ENCODE peak calls at places on chromosomes 4 and X, in seven cellular contexts. M is spleen; Y is HAP-1; C is right cardiac atrium; S is psoas muscle; F is naive thymus-derived CD4-positive, alpha-beta T cell; E is heart left ventricle. G is an unnamed sample.
A peak's percentile ranks its signal among the peaks of the same experiment; 100 is the strongest.

GRCh38 chr4:164252286-164252685 is 501.6 kb upstream of the SMIM31 start:
- DNase-seq in Y (peak; percentile 89), E (no peak), M (no peak), C (no peak), F (no peak), S (no peak), G (peak; percentile 83)

GRCh38 chrX:152893631-152894610 is 3.9 kb upstream of the ZNF185 start:
- DNase-seq in Y (no peak), F (no peak), M (peak; percentile 56), C (no peak), E (no peak), S (no peak), G (no peak)

GRCh38 chrX:10854594-10854993 is 234.2 kb upstream of the MID1 start:
- DNase-seq in S (no peak), E (no peak), F (no peak), C (no peak), M (no peak), Y (no peak), G (no peak)

GRCh38 chrX:109484886-109485285 is 3.0 kb upstream of the GUCY2F start:
- DNase-seq in Y (no peak), F (no peak), M (no peak), C (no peak), S (no peak), E (no peak), G (no peak)

GRCh38 chrX:136195247-136195646 is 47.9 kb downstream of the FHL1 start:
- DNase-seq in E (no peak), C (no peak), Y (no peak), F (no peak), S (no peak), M (no peak), G (no peak)

GRCh38 chrX:9340619-9341304 is 124.1 kb upstream of the TBL1X start:
- DNase-seq in C (peak; percentile 18), F (peak; percentile 73), Y (no peak), M (peak; percentile 86), S (peak; percentile 59), E (peak; percentile 24), G (peak; percentile 43)

GRCh38 chrX:37455381-37455780 is 106.2 kb downstream of the PRRG1 start:
- DNase-seq in C (no peak), E (no peak), Y (no peak), S (no peak), M (no peak), F (no peak), G (no peak)

GRCh38 chrX:111868726-111869638 is 7.0 kb upstream of the TRPC5OS start:
- DNase-seq in M (no peak), S (no peak), C (no peak), Y (no peak), E (no peak), F (no peak), G (peak; percentile 46)

GRCh38 chr4:111639876-111640275 is 505.4 kb upstream of the FAM241A start:
- DNase-seq in C (no peak), E (no peak), F (no peak), Y (no peak), M (no peak), S (no peak), G (peak; percentile 49)

GRCh38 chr4:46484881-46485280 is 95.0 kb upstream of the GABRA2 start:
- DNase-seq in S (no peak), E (no peak), Y (no peak), F (no peak), M (no peak), C (no peak), G (no peak)

GRCh38 chrX:140817943-140818342 is 108.4 kb downstream of the LINC00632 start:
- DNase-seq in E (no peak), F (no peak), C (no peak), S (no peak), M (no peak), Y (peak; percentile 74), G (peak; percentile 42)

GRCh38 chr4:138007572-138007971 is 234.6 kb downstream of the SLC7A11 start:
- DNase-seq in C (no peak), Y (no peak), S (no peak), F (no peak), M (no peak), E (no peak), G (no peak)

GRCh38 chr4:74127745-74128144 is 28.8 kb upstream of the CXCL2 start:
- DNase-seq in E (no peak), C (no peak), M (no peak), F (no peak), S (no peak), Y (no peak), G (no peak)

GRCh38 chrX:117517994-117518393 is 598.6 kb downstream of the KLHL13 start:
- DNase-seq in Y (no peak), F (no peak), C (no peak), E (no peak), M (no peak), S (no peak), G (no peak)

GRCh38 chr4:144575181-144575580 is 70.8 kb upstream of the HHIP start:
- DNase-seq in Y (no peak), S (no peak), E (no peak), C (peak; percentile 15), M (no peak), F (no peak), G (peak; percentile 94)

GRCh38 chr4:76634239-76634638 is 199.2 kb downstream of the SHROOM3 start:
- DNase-seq in S (no peak), Y (no peak), E (no peak), F (no peak), C (no peak), M (no peak), G (no peak)

GRCh38 chr4:127509155-127509554 is 123.6 kb upstream of the INTU start:
- DNase-seq in C (no peak), M (no peak), F (no peak), Y (no peak), E (no peak), S (no peak), G (no peak)

GRCh38 chrX:12890467-12890866 is 16.0 kb upstream of the TLR8 start:
- DNase-seq in M (no peak), S (no peak), Y (no peak), E (no peak), F (no peak), C (no peak), G (no peak)

GRCh38 chrX:80430826-80431501 is 10.7 kb downstream of the TENT5D start:
- DNase-seq in S (no peak), F (no peak), E (no peak), M (no peak), Y (no peak), C (no peak), G (peak; percentile 22)

GRCh38 chr4:39961311-39961877 is 16.3 kb downstream of the PDS5A start:
- DNase-seq in M (no peak), F (no peak), Y (no peak), S (no peak), C (no peak), E (no peak), G (no peak)

GRCh38 chr4:53684448-53684847 is 93.2 kb upstream of the LNX1 start:
- DNase-seq in F (no peak), M (no peak), C (no peak), S (no peak), E (no peak), Y (no peak), G (no peak)

GRCh38 chr4:112817933-112818921 is 181.3 kb downstream of the LARP7 start:
- DNase-seq in C (peak; percentile 72), F (no peak), M (peak; percentile 79), Y (peak; percentile 55), E (peak; percentile 38), S (peak; percentile 75), G (peak; percentile 94)

DNA sequence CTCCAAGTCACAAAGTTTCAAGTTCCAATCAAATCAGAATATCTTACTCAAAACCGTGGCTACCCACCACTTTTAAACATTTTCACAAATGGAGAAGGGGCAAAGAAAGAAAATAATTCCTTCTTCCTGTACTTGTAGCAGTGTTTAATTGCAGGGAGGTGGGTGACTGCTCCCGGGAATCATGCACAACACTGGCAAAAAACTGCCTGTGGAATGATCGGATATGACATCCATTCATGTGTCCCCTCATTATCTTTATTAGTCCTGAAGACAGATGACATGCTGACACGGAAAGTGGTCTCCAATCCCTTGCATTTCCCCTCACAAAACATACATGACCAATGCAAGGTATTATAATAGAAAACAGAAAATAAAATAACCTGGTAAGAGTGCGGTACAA is 2.0 kb downstream of the TSPAN5 start:
- DNase-seq in F (no peak), E (no peak), M (no peak), Y (no peak), C (no peak), S (no peak), G (no peak)
- H3K4me3 ChIP-seq in F (peak overlapping the region; percentile 61), E (peak overlapping the region; percentile 78), M (peak overlapping the region; percentile 85), Y (no peak overlapping the region), C (no peak overlapping the region), S (no peak overlapping the region), G (peak overlapping the region; percentile 66)

DNA sequence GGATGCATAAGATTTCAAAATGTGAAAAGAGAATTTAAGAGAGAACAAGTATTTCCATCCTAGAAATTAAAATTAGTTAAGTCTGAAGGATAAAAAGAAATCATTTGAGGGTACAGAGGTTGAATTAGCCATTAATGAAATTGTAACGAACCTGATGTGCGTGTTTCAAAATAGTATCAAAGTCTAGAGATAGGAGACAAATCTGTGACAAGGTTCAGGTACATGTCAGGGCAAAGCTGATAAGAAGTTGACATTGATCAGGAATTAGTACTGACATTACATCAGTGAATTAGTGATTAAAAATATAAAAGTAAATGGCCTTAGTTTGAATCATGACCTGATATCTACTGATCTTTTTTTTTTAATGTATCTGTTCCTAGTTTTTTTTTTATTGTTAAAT is 62.3 kb downstream of the UGT2B10 start:
- DNase-seq in E (no peak), C (no peak), M (no peak), S (no peak), Y (no peak), F (no peak), G (no peak)
- H3K4me1 ChIP-seq in E (no peaks in the 10 kb centered on the region), C (no peaks in the 10 kb centered on the region), M (no peaks in the 10 kb centered on the region), S (no peaks in the 10 kb centered on the region), Y (peaks cover 6% of the 10 kb centered on the region), F (no peaks in the 10 kb centered on the region), G (peaks cover 11% of the 10 kb centered on the region)

DNA sequence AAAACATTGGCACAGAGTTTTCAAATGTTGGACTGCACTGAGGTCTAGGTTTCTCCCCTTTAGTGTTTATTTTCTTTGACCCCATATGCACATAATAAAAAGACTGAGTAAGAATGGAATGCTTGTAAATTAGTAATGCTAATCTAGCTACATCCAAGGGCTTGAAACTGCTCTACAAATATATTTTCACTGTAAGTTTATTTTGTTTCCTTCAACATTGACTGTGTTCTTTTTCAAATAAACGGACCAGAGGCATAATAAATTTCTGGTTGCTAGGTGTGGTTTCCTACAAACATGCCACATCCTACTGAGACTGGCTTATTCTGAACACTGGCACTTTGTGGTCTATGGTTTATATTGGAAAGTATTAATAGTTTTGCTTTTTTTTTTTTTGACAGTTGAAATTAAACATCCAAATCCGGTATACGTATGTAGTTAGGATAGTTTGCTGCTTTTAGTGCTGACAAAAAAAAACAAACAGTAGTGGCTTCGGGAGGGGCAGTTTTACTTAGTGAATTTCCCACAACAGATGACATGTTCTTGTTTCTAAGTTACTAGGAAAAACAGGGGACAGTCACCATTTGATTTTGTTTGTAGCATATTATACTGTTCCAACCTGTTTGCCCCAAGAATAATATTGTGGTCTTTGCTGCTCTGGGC is 13.2 kb downstream of the CA5B start:
- DNase-seq in C (no peak), Y (peak; percentile 95), E (no peak), M (no peak), F (peak; percentile 75), S (no peak), G (no peak)
- H3K4me3 ChIP-seq in C (no peak overlapping the region), Y (no peak overlapping the region), E (peak overlapping the region; percentile 3), M (no peak overlapping the region), F (peak overlapping the region; percentile 54), S (no peak overlapping the region), G (no peak overlapping the region)

DNA sequence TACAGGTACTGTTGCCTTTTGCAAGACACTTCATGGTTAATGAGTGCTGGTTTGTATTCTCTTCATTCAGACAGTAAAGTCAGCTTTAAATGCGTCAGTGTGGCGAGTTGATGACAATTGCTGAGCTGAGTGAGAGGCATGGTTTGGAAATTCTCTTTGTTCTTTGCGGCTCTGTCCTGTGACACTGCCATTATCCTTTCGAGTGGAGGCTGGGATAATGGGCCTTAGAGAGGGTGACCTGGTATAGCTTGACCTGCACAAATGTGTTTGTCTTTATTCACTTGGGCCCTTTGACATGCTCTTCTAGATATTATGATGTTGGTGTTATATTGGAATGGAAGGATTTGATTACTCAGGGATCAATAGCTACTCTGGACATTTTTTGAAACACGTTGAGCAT is 208.5 kb upstream of the FAT1 start:
- DNase-seq in S (no peak), Y (no peak), M (no peak), E (no peak), C (no peak), F (no peak), G (no peak)
- H3K4me1 ChIP-seq in S (no peaks in the 10 kb centered on the region), Y (no peaks in the 10 kb centered on the region), M (no peaks in the 10 kb centered on the region), E (peaks cover 3% of the 10 kb centered on the region), C (no peaks in the 10 kb centered on the region), F (no peaks in the 10 kb centered on the region), G (peaks cover 6% of the 10 kb centered on the region)

G was measured in SJCRH30.